ENCODE peak calls at places on chromosomes 1 and 21, in four cellular contexts. One of them, this sample, is unnamed.
A peak's percentile ranks its signal among the peaks of the same experiment; 100 is the strongest.

GRCh38 chr1:95006681-95007080 is 66.1 kb downstream of the ALG14 start:
- DNase-seq in K562: no peak
- DNase-seq in HCT116: no peak
- DNase-seq in Panc1: no peak
- DNase-seq in this sample: no peak

GRCh38 chr1:115595279-115596079 is 46.3 kb upstream of the VANGL1 start:
- DNase-seq in K562: peak; percentile 78
- DNase-seq in Panc1: peak; percentile 54
- DNase-seq in HCT116: peak; percentile 68
- DNase-seq in this sample: peak; percentile 44

GRCh38 chr1:72670902-72671301 is 388.6 kb upstream of the NEGR1 start:
- DNase-seq in K562: no peak
- DNase-seq in Panc1: no peak
- DNase-seq in HCT116: no peak
- DNase-seq in this sample: no peak

GRCh38 chr1:5729636-5730145 is 262.5 kb downstream of the NPHP4 start:
- DNase-seq in Panc1: no peak
- DNase-seq in HCT116: no peak
- DNase-seq in K562: no peak
- DNase-seq in this sample: no peak

GRCh38 chr1:84698151-84698651 is 7.9 kb upstream of the SSX2IP start:
- DNase-seq in K562: no peak
- DNase-seq in Panc1: peak; percentile 54
- DNase-seq in HCT116: no peak
- DNase-seq in this sample: no peak

GRCh38 chr1:192749349-192749748 is 59.5 kb upstream of the RGS2 start:
- DNase-seq in K562: no peak
- DNase-seq in Panc1: no peak
- DNase-seq in HCT116: no peak
- DNase-seq in this sample: no peak

GRCh38 chr1:151060241-151061011 is at the start of gene MLLT11:
- DNase-seq in Panc1: no peak
- DNase-seq in K562: peak; percentile 49
- DNase-seq in HCT116: no peak
- DNase-seq in this sample: no peak

GRCh38 chr1:202750024-202750423 is 39.8 kb upstream of the SYT2 start:
- DNase-seq in Panc1: no peak
- DNase-seq in K562: no peak
- DNase-seq in HCT116: no peak
- DNase-seq in this sample: no peak

GRCh38 chr1:45009956-45010854 is 919 bp downstream of the HECTD3 start:
- DNase-seq in HCT116: no peak
- DNase-seq in Panc1: no peak
- DNase-seq in K562: peak; percentile 48
- DNase-seq in this sample: no peak

GRCh38 chr1:42747125-42747524 is 7.1 kb upstream of the CLDN19 start:
- DNase-seq in HCT116: no peak
- DNase-seq in Panc1: no peak
- DNase-seq in K562: peak; percentile 50
- DNase-seq in this sample: no peak

GRCh38 chr1:161198877-161199431 is at the start of gene ADAMTS4:
- DNase-seq in Panc1: no peak
- DNase-seq in K562: peak; percentile 43
- DNase-seq in HCT116: no peak
- DNase-seq in this sample: no peak
- TF ChIP-seq TCF7L2 in Panc1: no peak
- TF ChIP-seq TCF7L2 in K562: no peak
- TF ChIP-seq TCF7L2 in HCT116: no peak
- TF ChIP-seq TCF7L2 in this sample: no peak

DNA sequence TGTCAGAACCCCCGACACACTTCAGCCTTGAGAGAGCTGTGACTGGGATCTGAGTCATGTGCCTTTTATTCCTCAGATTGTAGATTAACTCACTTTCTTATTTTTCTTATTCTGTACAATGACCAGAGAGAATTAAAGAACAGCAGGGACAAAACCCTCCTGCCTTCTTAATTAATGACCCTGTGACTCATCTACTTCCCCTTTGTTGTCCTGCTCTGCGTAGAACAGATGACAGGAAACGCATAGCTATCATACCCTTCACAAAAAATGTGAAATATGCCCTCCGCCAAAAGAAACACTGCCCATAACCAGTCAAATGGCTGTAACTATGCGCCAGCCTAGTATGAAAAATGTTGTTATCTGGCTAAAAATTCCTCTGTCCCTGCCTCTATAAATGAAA is 9.1 kb upstream of the PADI2 start:
- DNase-seq in Panc1: peak; percentile 91
- DNase-seq in HCT116: peak; percentile 50
- DNase-seq in K562: no peak
- DNase-seq in this sample: no peak
- TF ChIP-seq TCF7L2 in Panc1: peak; percentile 91
- TF ChIP-seq TCF7L2 in HCT116: peak; percentile 86
- TF ChIP-seq TCF7L2 in K562: no peak
- TF ChIP-seq TCF7L2 in this sample: no peak

GRCh38 chr1:228377664-228378452 is 28.8 kb downstream of the TRIM11 start:
- DNase-seq in Panc1: no peak
- DNase-seq in HCT116: no peak
- DNase-seq in K562: no peak
- DNase-seq in this sample: no peak
- TF ChIP-seq TCF7L2 in Panc1: no peak
- TF ChIP-seq TCF7L2 in HCT116: no peak
- TF ChIP-seq TCF7L2 in K562: no peak
- TF ChIP-seq TCF7L2 in this sample: no peak

GRCh38 chr21:42659416-42660117 is 6.1 kb downstream of the PDE9A start:
- DNase-seq in Panc1: no peak
- DNase-seq in K562: no peak
- DNase-seq in HCT116: no peak
- DNase-seq in this sample: no peak
- TF ChIP-seq TCF7L2 in Panc1: no peak
- TF ChIP-seq TCF7L2 in K562: no peak
- TF ChIP-seq TCF7L2 in HCT116: no peak
- TF ChIP-seq TCF7L2 in this sample: no peak

DNA sequence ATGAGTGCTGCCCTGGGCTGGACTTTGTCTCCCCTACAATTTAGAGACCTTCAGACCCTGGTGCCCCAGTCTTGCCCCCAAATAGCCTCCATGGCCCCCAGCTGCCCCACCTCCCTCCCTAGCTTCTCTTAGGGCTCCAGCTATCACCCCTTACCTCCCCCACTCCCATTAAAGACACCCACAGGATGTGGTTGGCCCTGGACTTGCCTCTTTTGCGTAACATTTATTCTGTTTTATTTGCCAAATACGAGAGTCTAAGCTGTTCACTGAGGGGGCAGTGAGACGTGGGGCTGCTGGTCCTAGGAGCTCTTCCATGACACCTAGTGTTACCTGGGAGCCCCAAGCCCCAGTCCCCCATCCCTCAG is 4.5 kb downstream of the ZC3H12A start:
- DNase-seq in K562: no peak
- DNase-seq in Panc1: no peak
- DNase-seq in HCT116: no peak
- DNase-seq in this sample: peak; percentile 41
- TF ChIP-seq TCF7L2 in K562: no peak
- TF ChIP-seq TCF7L2 in Panc1: no peak
- TF ChIP-seq TCF7L2 in HCT116: no peak
- TF ChIP-seq TCF7L2 in this sample: no peak

GRCh38 chr1:145858937-145859490 is at the start of gene PIAS3:
- DNase-seq in K562: peak; percentile 95
- DNase-seq in Panc1: peak; percentile 67
- DNase-seq in HCT116: peak; percentile 82
- DNase-seq in this sample: peak; percentile 76
- TF ChIP-seq TCF7L2 in K562: no peak
- TF ChIP-seq TCF7L2 in Panc1: no peak
- TF ChIP-seq TCF7L2 in HCT116: peak; percentile 44
- TF ChIP-seq TCF7L2 in this sample: no peak

GRCh38 chr1:177164380-177165068 is at the start of gene ASTN1:
- DNase-seq in HCT116: no peak
- DNase-seq in K562: no peak
- DNase-seq in Panc1: no peak
- DNase-seq in this sample: no peak
- TF ChIP-seq TCF7L2 in HCT116: no peak
- TF ChIP-seq TCF7L2 in K562: no peak
- TF ChIP-seq TCF7L2 in Panc1: no peak
- TF ChIP-seq TCF7L2 in this sample: no peak

GRCh38 chr1:27544818-27545612 is 55.0 kb upstream of the WASF2 start:
- DNase-seq in HCT116: no peak
- DNase-seq in Panc1: no peak
- DNase-seq in K562: no peak
- DNase-seq in this sample: no peak

GRCh38 chr1:27545876-27546275 is 55.9 kb upstream of the WASF2 start:
- DNase-seq in HCT116: no peak
- DNase-seq in K562: no peak
- DNase-seq in Panc1: no peak
- DNase-seq in this sample: no peak

GRCh38 chr1:27538793-27539192 is 48.8 kb upstream of the WASF2 start:
- DNase-seq in HCT116: no peak
- DNase-seq in K562: no peak
- DNase-seq in Panc1: no peak
- DNase-seq in this sample: no peak

GRCh38 chr1:27539901-27540861 is 50.2 kb upstream of the WASF2 start:
- DNase-seq in K562: no peak
- DNase-seq in HCT116: peak; percentile 81
- DNase-seq in Panc1: peak; percentile 92
- DNase-seq in this sample: no peak

GRCh38 chr1:27542463-27543273 is 52.7 kb upstream of the WASF2 start:
- DNase-seq in HCT116: peak; percentile 99
- DNase-seq in K562: peak; percentile 99
- DNase-seq in Panc1: peak; percentile 99
- DNase-seq in this sample: peak; percentile 93
- TF ChIP-seq TCF7L2 in HCT116: peak; percentile 47
- TF ChIP-seq TCF7L2 in K562: no peak
- TF ChIP-seq TCF7L2 in Panc1: no peak
- TF ChIP-seq TCF7L2 in this sample: no peak

GRCh38 chr1:210685295-210685650 is 356.6 kb downstream of the HHAT start:
- DNase-seq in Panc1: no peak
- DNase-seq in K562: no peak
- DNase-seq in HCT116: no peak
- DNase-seq in this sample: no peak

GRCh38 chr1:210686841-210687240 is 358.1 kb downstream of the HHAT start:
- DNase-seq in Panc1: no peak
- DNase-seq in HCT116: no peak
- DNase-seq in K562: no peak
- DNase-seq in this sample: no peak

GRCh38 chr1:210688482-210689233 is 360.0 kb downstream of the HHAT start:
- DNase-seq in K562: no peak
- DNase-seq in Panc1: no peak
- DNase-seq in HCT116: no peak
- DNase-seq in this sample: no peak

GRCh38 chr1:210689741-210690635 is 361.3 kb downstream of the HHAT start:
- DNase-seq in HCT116: no peak
- DNase-seq in Panc1: no peak
- DNase-seq in K562: no peak
- DNase-seq in this sample: no peak

GRCh38 chr1:210687582-210688279 is 359.0 kb downstream of the HHAT start:
- DNase-seq in Panc1: no peak
- DNase-seq in HCT116: no peak
- DNase-seq in K562: no peak
- DNase-seq in this sample: no peak
- TF ChIP-seq TCF7L2 in Panc1: no peak
- TF ChIP-seq TCF7L2 in HCT116: no peak
- TF ChIP-seq TCF7L2 in K562: no peak
- TF ChIP-seq TCF7L2 in this sample: no peak

GRCh38 chr1:61851235-61851634 is 109.0 kb downstream of the PATJ start:
- DNase-seq in HCT116: no peak
- DNase-seq in K562: no peak
- DNase-seq in Panc1: no peak
- DNase-seq in this sample: no peak

GRCh38 chr1:61851849-61852692 is 109.8 kb downstream of the PATJ start:
- DNase-seq in Panc1: no peak
- DNase-seq in HCT116: peak; percentile 56
- DNase-seq in K562: peak; percentile 22
- DNase-seq in this sample: peak; percentile 47

GRCh38 chr1:61852693-61853060 is 110.4 kb downstream of the PATJ start:
- DNase-seq in K562: no peak
- DNase-seq in HCT116: no peak
- DNase-seq in Panc1: no peak
- DNase-seq in this sample: no peak

GRCh38 chr1:61853545-61853944 is 111.3 kb downstream of the PATJ start:
- DNase-seq in K562: no peak
- DNase-seq in HCT116: no peak
- DNase-seq in Panc1: no peak
- DNase-seq in this sample: no peak
- TF ChIP-seq TCF7L2 in K562: no peak
- TF ChIP-seq TCF7L2 in HCT116: no peak
- TF ChIP-seq TCF7L2 in Panc1: no peak
- TF ChIP-seq TCF7L2 in this sample: no peak

This sample was measured in HepG2.